ENCODE peak calls at places on chromosomes 3 and 15, in eight cellular contexts. One of them, this sample, is unnamed. For H3K9me2, the result is how much of the 10 kb centered on the place peaks cover.

GRCh38 chr15:87522997-87523396 is 733.5 kb downstream of the NTRK3 start:
- DNase-seq in PC-3: no peak
- DNase-seq in MM.1S: no peak
- DNase-seq in PC-9: no peak
- DNase-seq in GM23338: no peak
- DNase-seq in OCI-LY7: no peak
- DNase-seq in HCT116: no peak
- DNase-seq in SK-N-SH: no peak
- DNase-seq in this sample: no peak

GRCh38 chr3:8741581-8742355 is 8.2 kb downstream of the CAV3 start:
- DNase-seq in GM23338: peak
- DNase-seq in HCT116: peak
- DNase-seq in PC-3: peak
- DNase-seq in PC-9: peak
- DNase-seq in SK-N-SH: peak
- DNase-seq in OCI-LY7: no peak
- DNase-seq in MM.1S: no peak
- DNase-seq in this sample: peak

GRCh38 chr15:60614862-60615771 is 136.2 kb upstream of the ICE2 start:
- DNase-seq in HCT116: no peak
- DNase-seq in MM.1S: no peak
- DNase-seq in PC-3: no peak
- DNase-seq in PC-9: no peak
- DNase-seq in GM23338: peak
- DNase-seq in OCI-LY7: no peak
- DNase-seq in SK-N-SH: no peak
- DNase-seq in this sample: no peak

GRCh38 chr3:58084788-58085543 is 76.7 kb downstream of the FLNB start:
- DNase-seq in OCI-LY7: no peak
- DNase-seq in GM23338: no peak
- DNase-seq in HCT116: no peak
- DNase-seq in MM.1S: peak
- DNase-seq in SK-N-SH: no peak
- DNase-seq in PC-9: peak
- DNase-seq in PC-3: no peak
- DNase-seq in this sample: no peak

GRCh38 chr3:140086642-140087041 is 151.7 kb downstream of the CLSTN2 start:
- DNase-seq in PC-3: no peak
- DNase-seq in GM23338: no peak
- DNase-seq in OCI-LY7: no peak
- DNase-seq in SK-N-SH: no peak
- DNase-seq in PC-9: no peak
- DNase-seq in HCT116: no peak
- DNase-seq in MM.1S: no peak
- DNase-seq in this sample: no peak

GRCh38 chr15:39919740-39920509 is at the start of gene GPR176:
- DNase-seq in OCI-LY7: no peak
- DNase-seq in MM.1S: no peak
- DNase-seq in PC-3: peak
- DNase-seq in PC-9: peak
- DNase-seq in HCT116: no peak
- DNase-seq in GM23338: peak
- DNase-seq in SK-N-SH: peak
- DNase-seq in this sample: peak

GRCh38 chr3:118882353-118882947 is 152.2 kb downstream of the IGSF11 start:
- DNase-seq in PC-3: peak
- DNase-seq in PC-9: peak
- DNase-seq in GM23338: peak
- DNase-seq in SK-N-SH: peak
- DNase-seq in MM.1S: peak
- DNase-seq in HCT116: peak
- DNase-seq in OCI-LY7: peak
- DNase-seq in this sample: peak

GRCh38 chr3:124620600-124621063 is 109.6 kb upstream of the UMPS start:
- DNase-seq in SK-N-SH: no peak
- DNase-seq in MM.1S: peak
- DNase-seq in PC-3: no peak
- DNase-seq in HCT116: no peak
- DNase-seq in GM23338: no peak
- DNase-seq in PC-9: peak
- DNase-seq in OCI-LY7: peak
- DNase-seq in this sample: peak

GRCh38 chr3:66499881-66500574 is 794 bp downstream of the LRIG1 start:
- DNase-seq in PC-9: no peak
- DNase-seq in GM23338: no peak
- DNase-seq in MM.1S: no peak
- DNase-seq in HCT116: no peak
- DNase-seq in OCI-LY7: peak
- DNase-seq in SK-N-SH: peak
- DNase-seq in PC-3: no peak
- DNase-seq in this sample: peak

GRCh38 chr3:63791974-63792373 is 27.1 kb upstream of the C3orf49 start:
- DNase-seq in GM23338: no peak
- DNase-seq in MM.1S: no peak
- DNase-seq in SK-N-SH: no peak
- DNase-seq in PC-9: no peak
- DNase-seq in PC-3: peak
- DNase-seq in HCT116: no peak
- DNase-seq in OCI-LY7: no peak
- DNase-seq in this sample: peak

GRCh38 chr3:50447290-50447840 is 56.1 kb downstream of the CACNA2D2 start:
- DNase-seq in PC-9: no peak
- DNase-seq in SK-N-SH: no peak
- DNase-seq in GM23338: no peak
- DNase-seq in PC-3: no peak
- DNase-seq in HCT116: no peak
- DNase-seq in MM.1S: no peak
- DNase-seq in OCI-LY7: no peak
- DNase-seq in this sample: no peak

GRCh38 chr3:24591661-24592555 is 97.3 kb upstream of the THRB start:
- DNase-seq in PC-9: peak
- DNase-seq in OCI-LY7: no peak
- DNase-seq in SK-N-SH: no peak
- DNase-seq in HCT116: no peak
- DNase-seq in PC-3: peak
- DNase-seq in GM23338: no peak
- DNase-seq in MM.1S: no peak
- DNase-seq in this sample: peak

GRCh38 chr3:151314593-151314992 is 2.0 kb downstream of the GPR87 start:
- DNase-seq in GM23338: no peak
- DNase-seq in MM.1S: no peak
- DNase-seq in PC-3: no peak
- DNase-seq in SK-N-SH: no peak
- DNase-seq in HCT116: no peak
- DNase-seq in PC-9: no peak
- DNase-seq in OCI-LY7: no peak
- DNase-seq in this sample: no peak

GRCh38 chr3:127853681-127854080 is 31.4 kb upstream of the MGLL start:
- DNase-seq in MM.1S: peak
- DNase-seq in SK-N-SH: no peak
- DNase-seq in GM23338: peak
- DNase-seq in PC-9: no peak
- DNase-seq in OCI-LY7: peak
- DNase-seq in HCT116: no peak
- DNase-seq in PC-3: peak
- DNase-seq in this sample: no peak

GRCh38 chr15:101255615-101256350 is 3.9 kb upstream of the CHSY1 start:
- DNase-seq in PC-3: no peak
- DNase-seq in SK-N-SH: no peak
- DNase-seq in GM23338: no peak
- DNase-seq in OCI-LY7: no peak
- DNase-seq in PC-9: no peak
- DNase-seq in MM.1S: no peak
- DNase-seq in HCT116: no peak
- DNase-seq in this sample: peak

GRCh38 chr15:29969587-29970401 is 113.0 kb upstream of the GOLGA8J start:
- DNase-seq in PC-3: peak
- DNase-seq in SK-N-SH: no peak
- DNase-seq in MM.1S: no peak
- DNase-seq in GM23338: no peak
- DNase-seq in HCT116: no peak
- DNase-seq in OCI-LY7: no peak
- DNase-seq in PC-9: no peak
- DNase-seq in this sample: no peak

GRCh38 chr3:13119471-13120220 is 46.4 kb upstream of the IQSEC1 start:
- DNase-seq in MM.1S: no peak
- DNase-seq in HCT116: no peak
- DNase-seq in PC-9: no peak
- DNase-seq in SK-N-SH: no peak
- DNase-seq in OCI-LY7: no peak
- DNase-seq in PC-3: no peak
- DNase-seq in GM23338: no peak
- DNase-seq in this sample: no peak

GRCh38 chr3:179668429-179668828 is 15.6 kb downstream of the USP13 start:
- DNase-seq in GM23338: no peak
- DNase-seq in OCI-LY7: no peak
- DNase-seq in SK-N-SH: no peak
- DNase-seq in HCT116: no peak
- DNase-seq in PC-9: no peak
- DNase-seq in MM.1S: no peak
- DNase-seq in PC-3: no peak
- DNase-seq in this sample: no peak
- H3K9me2 ChIP-seq in GM23338: under half
- H3K9me2 ChIP-seq in OCI-LY7: under half
- H3K9me2 ChIP-seq in SK-N-SH: under half
- H3K9me2 ChIP-seq in HCT116: under half
- H3K9me2 ChIP-seq in PC-9: under half
- H3K9me2 ChIP-seq in MM.1S: under half
- H3K9me2 ChIP-seq in PC-3: under half
- H3K9me2 ChIP-seq in this sample: under half

GRCh38 chr3:143170043-143170442 is 50.5 kb downstream of the CHST2 start:
- DNase-seq in MM.1S: no peak
- DNase-seq in GM23338: no peak
- DNase-seq in PC-3: no peak
- DNase-seq in SK-N-SH: no peak
- DNase-seq in PC-9: no peak
- DNase-seq in HCT116: no peak
- DNase-seq in OCI-LY7: no peak
- DNase-seq in this sample: no peak
- H3K9me2 ChIP-seq in MM.1S: under half
- H3K9me2 ChIP-seq in GM23338: under half
- H3K9me2 ChIP-seq in PC-3: under half
- H3K9me2 ChIP-seq in SK-N-SH: under half
- H3K9me2 ChIP-seq in PC-9: under half
- H3K9me2 ChIP-seq in HCT116: under half
- H3K9me2 ChIP-seq in OCI-LY7: under half
- H3K9me2 ChIP-seq in this sample: under half

GRCh38 chr3:152937234-152937633 is 102.3 kb downstream of the P2RY1 start:
- DNase-seq in SK-N-SH: no peak
- DNase-seq in HCT116: no peak
- DNase-seq in GM23338: no peak
- DNase-seq in OCI-LY7: no peak
- DNase-seq in MM.1S: no peak
- DNase-seq in PC-9: no peak
- DNase-seq in PC-3: no peak
- DNase-seq in this sample: peak

GRCh38 chr3:152941825-152942224 is 106.9 kb downstream of the P2RY1 start:
- DNase-seq in GM23338: no peak
- DNase-seq in OCI-LY7: no peak
- DNase-seq in SK-N-SH: no peak
- DNase-seq in PC-9: no peak
- DNase-seq in MM.1S: no peak
- DNase-seq in HCT116: no peak
- DNase-seq in PC-3: no peak
- DNase-seq in this sample: no peak

GRCh38 chr3:152943645-152944044 is 108.7 kb downstream of the P2RY1 start:
- DNase-seq in GM23338: no peak
- DNase-seq in SK-N-SH: no peak
- DNase-seq in PC-3: peak
- DNase-seq in MM.1S: no peak
- DNase-seq in OCI-LY7: no peak
- DNase-seq in HCT116: peak
- DNase-seq in PC-9: peak
- DNase-seq in this sample: peak

GRCh38 chr3:152942366-152942765 is 107.4 kb downstream of the P2RY1 start:
- DNase-seq in PC-9: no peak
- DNase-seq in GM23338: no peak
- DNase-seq in MM.1S: no peak
- DNase-seq in HCT116: no peak
- DNase-seq in PC-3: peak
- DNase-seq in OCI-LY7: no peak
- DNase-seq in SK-N-SH: no peak
- DNase-seq in this sample: peak

GRCh38 chr3:152938974-152939636 is 104.2 kb downstream of the P2RY1 start:
- DNase-seq in PC-3: no peak
- DNase-seq in PC-9: no peak
- DNase-seq in SK-N-SH: no peak
- DNase-seq in HCT116: no peak
- DNase-seq in OCI-LY7: no peak
- DNase-seq in GM23338: no peak
- DNase-seq in MM.1S: no peak
- DNase-seq in this sample: no peak
- H3K9me2 ChIP-seq in PC-3: under half
- H3K9me2 ChIP-seq in PC-9: under half
- H3K9me2 ChIP-seq in SK-N-SH: under half
- H3K9me2 ChIP-seq in HCT116: under half
- H3K9me2 ChIP-seq in OCI-LY7: under half
- H3K9me2 ChIP-seq in GM23338: under half
- H3K9me2 ChIP-seq in MM.1S: under half
- H3K9me2 ChIP-seq in this sample: under half

GRCh38 chr3:172328282-172328681 is 120.0 kb downstream of the GHSR start:
- DNase-seq in GM23338: no peak
- DNase-seq in MM.1S: no peak
- DNase-seq in SK-N-SH: no peak
- DNase-seq in HCT116: no peak
- DNase-seq in PC-3: no peak
- DNase-seq in PC-9: no peak
- DNase-seq in OCI-LY7: no peak
- DNase-seq in this sample: no peak
- H3K9me2 ChIP-seq in GM23338: under half
- H3K9me2 ChIP-seq in MM.1S: under half
- H3K9me2 ChIP-seq in SK-N-SH: under half
- H3K9me2 ChIP-seq in HCT116: under half
- H3K9me2 ChIP-seq in PC-3: under half
- H3K9me2 ChIP-seq in PC-9: under half
- H3K9me2 ChIP-seq in OCI-LY7: under half
- H3K9me2 ChIP-seq in this sample: under half

DNA sequence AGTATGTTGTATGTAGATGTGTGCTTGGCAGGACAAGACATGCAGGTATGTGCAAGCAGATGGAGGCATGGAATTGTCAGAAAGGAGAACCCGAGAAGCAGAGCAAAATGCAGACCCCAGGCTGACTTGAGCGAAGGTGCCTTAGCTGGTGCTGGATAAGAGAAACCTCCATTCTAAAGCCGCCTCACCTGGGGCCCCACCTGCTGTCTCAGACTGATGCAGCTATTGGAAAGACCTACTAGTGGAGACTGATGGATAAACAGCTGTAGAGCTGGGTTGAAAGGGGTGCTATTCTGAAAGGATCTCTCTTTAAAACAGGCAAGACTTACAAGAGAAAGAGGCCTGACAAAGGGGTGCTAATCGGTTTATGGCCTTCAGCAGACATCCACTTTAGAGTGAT is 86.2 kb downstream of the EPHB1 start:
- DNase-seq in GM23338: no peak
- DNase-seq in PC-9: no peak
- DNase-seq in SK-N-SH: no peak
- DNase-seq in MM.1S: no peak
- DNase-seq in OCI-LY7: no peak
- DNase-seq in PC-3: no peak
- DNase-seq in HCT116: no peak
- DNase-seq in this sample: no peak
- H3K9me2 ChIP-seq in GM23338: under half
- H3K9me2 ChIP-seq in PC-9: under half
- H3K9me2 ChIP-seq in SK-N-SH: under half
- H3K9me2 ChIP-seq in MM.1S: under half
- H3K9me2 ChIP-seq in OCI-LY7: under half
- H3K9me2 ChIP-seq in PC-3: under half
- H3K9me2 ChIP-seq in HCT116: under half
- H3K9me2 ChIP-seq in this sample: under half

GRCh38 chr15:67127334-67127664 is 61.9 kb downstream of the SMAD3 start:
- DNase-seq in MM.1S: no peak
- DNase-seq in SK-N-SH: no peak
- DNase-seq in HCT116: no peak
- DNase-seq in PC-9: peak
- DNase-seq in PC-3: peak
- DNase-seq in GM23338: no peak
- DNase-seq in OCI-LY7: no peak
- DNase-seq in this sample: no peak
- H3K9me2 ChIP-seq in MM.1S: under half
- H3K9me2 ChIP-seq in SK-N-SH: under half
- H3K9me2 ChIP-seq in HCT116: under half
- H3K9me2 ChIP-seq in PC-9: under half
- H3K9me2 ChIP-seq in PC-3: under half
- H3K9me2 ChIP-seq in GM23338: under half
- H3K9me2 ChIP-seq in OCI-LY7: under half
- H3K9me2 ChIP-seq in this sample: under half